ENCODE peak calls at places on chromosomes 5 and 9, in five cellular contexts. V, Z, S, L and Y are unnamed samples.

GRCh38 chr9:117970276-117970675 is 266.1 kb downstream of the TLR4 start:
- DNase-seq in Z (no peak), L (no peak), S (no peak), V (no peak), Y (no peak)

GRCh38 chr9:95506692-95507455 is 9.9 kb downstream of the PTCH1 start:
- DNase-seq in V (peak), S (peak), Z (peak), L (peak), Y (no peak)

GRCh38 chr9:70485273-70485858 is 70.9 kb upstream of the KLF9 start:
- DNase-seq in L (no peak), S (no peak), Z (no peak), V (no peak), Y (no peak)

GRCh38 chr5:178335287-178336030 is 102.9 kb upstream of the PHYKPL start:
- DNase-seq in S (no peak), V (no peak), L (no peak), Z (no peak), Y (no peak)

GRCh38 chr9:5263568-5264218 is 32.5 kb downstream of the INSL4 start:
- DNase-seq in S (peak), V (no peak), L (no peak), Z (no peak), Y (no peak)

GRCh38 chr5:131996210-131997025 is 15.0 kb downstream of the ACSL6 start:
- DNase-seq in L (no peak), S (no peak), V (no peak), Z (no peak), Y (no peak)

GRCh38 chr5:10319202-10319851 is 11.6 kb upstream of the CMBL start:
- DNase-seq in L (no peak), S (no peak), Z (no peak), V (no peak), Y (no peak)

GRCh38 chr9:38384990-38385848 is 7.3 kb upstream of the ALDH1B1 start:
- DNase-seq in V (no peak), L (no peak), Z (no peak), S (no peak), Y (no peak)

GRCh38 chr9:34493972-34494535 is 28.7 kb downstream of the ENHO start:
- DNase-seq in Z (peak), V (no peak), S (peak), L (peak), Y (no peak)

GRCh38 chr9:93843396-93843795 is 111.8 kb downstream of the BARX1 start:
- DNase-seq in L (no peak), Z (no peak), V (no peak), S (no peak), Y (no peak)

GRCh38 chr5:146089287-146089686 is 16.1 kb downstream of the PLAC8L1 start:
- DNase-seq in S (no peak), Z (no peak), L (no peak), V (no peak), Y (no peak)

GRCh38 chr5:122154910-122155309 is 25.6 kb downstream of the ZNF474 start:
- DNase-seq in L (no peak), V (no peak), Z (no peak), S (peak), Y (no peak)

GRCh38 chr5:108061941-108062340 is 320.0 kb downstream of the FBXL17 start:
- DNase-seq in V (no peak), L (no peak), Z (no peak), S (no peak), Y (no peak)

GRCh38 chr5:175854231-175855040 is 16.9 kb upstream of the CPLX2 start:
- DNase-seq in V (no peak), L (no peak), S (no peak), Z (no peak), Y (no peak)

GRCh38 chr9:89677696-89678393 is 73.0 kb downstream of the GADD45G start:
- DNase-seq in L (peak), V (no peak), S (no peak), Z (no peak), Y (no peak)

GRCh38 chr9:71368157-71368556 is 246.7 kb upstream of the TRPM3 start:
- DNase-seq in V (peak), L (no peak), S (no peak), Z (no peak), Y (no peak)

GRCh38 chr9:127455299-127455992 is 4.1 kb downstream of the LRSAM1 start:
- DNase-seq in L (no peak), V (no peak), S (no peak), Z (peak), Y (no peak)

GRCh38 chr5:73464016-73464745 is 15.6 kb upstream of the FOXD1 start:
- DNase-seq in V (no peak), L (no peak), S (no peak), Z (no peak), Y (no peak)

GRCh38 chr5:57718155-57718554 is 235.5 kb upstream of the ACTBL2 start:
- DNase-seq in S (peak), Z (no peak), L (no peak), V (no peak), Y (no peak)

GRCh38 chr9:34400275-34400674 is 23.6 kb upstream of the MYORG start:
- DNase-seq in V (no peak), Z (no peak), L (no peak), S (no peak), Y (no peak)

GRCh38 chr5:138654281-138654867 is 79.2 kb upstream of the HSPA9 start:
- DNase-seq in L (no peak), V (peak), Z (peak), S (peak), Y (peak)

GRCh38 chr5:172540099-172540870 is 86.0 kb upstream of the SH3PXD2B start:
- DNase-seq in S (no peak), Z (no peak), L (no peak), V (no peak), Y (no peak)

GRCh38 chr5:67244345-67244793 is 47.8 kb upstream of the CD180 start:
- DNase-seq in V (no peak), L (no peak), Z (no peak), S (peak), Y (no peak)

GRCh38 chr9:29751220-29751619 is 2177.9 kb upstream of the C9orf72 start:
- DNase-seq in L (no peak), V (no peak), Z (no peak), S (no peak), Y (no peak)